ENCODE peak calls at places on chromosome 4, in six cellular contexts. One of them, this sample, is unnamed.

GRCh38 chr4:56658410-56659003 is 22.6 kb downstream of the HOPX start:
- DNase-seq in neuronal stem cell: no peak
- DNase-seq in IMR-90: no peak
- DNase-seq in trophoblast cell: no peak
- DNase-seq in mesenchymal stem cell: peak; percentile 52
- DNase-seq in H1: no peak
- DNase-seq in this sample: no peak

GRCh38 chr4:74682567-74683359 is 111.6 kb downstream of the BTC start:
- DNase-seq in neuronal stem cell: no peak
- DNase-seq in IMR-90: peak; percentile 95
- DNase-seq in trophoblast cell: peak; percentile 75
- DNase-seq in mesenchymal stem cell: peak; percentile 91
- DNase-seq in H1: no peak
- DNase-seq in this sample: peak; percentile 72

GRCh38 chr4:64729561-64729960 is 320.3 kb upstream of the TECRL start:
- DNase-seq in neuronal stem cell: no peak
- DNase-seq in IMR-90: no peak
- DNase-seq in trophoblast cell: no peak
- DNase-seq in mesenchymal stem cell: no peak
- DNase-seq in H1: no peak
- DNase-seq in this sample: no peak

GRCh38 chr4:85092536-85092935 is 126.0 kb upstream of the WDFY3 start:
- DNase-seq in neuronal stem cell: no peak
- DNase-seq in IMR-90: no peak
- DNase-seq in trophoblast cell: no peak
- DNase-seq in mesenchymal stem cell: no peak
- DNase-seq in H1: no peak
- DNase-seq in this sample: no peak

GRCh38 chr4:106588906-106589305 is 220.3 kb upstream of the GIMD1 start:
- DNase-seq in neuronal stem cell: no peak
- DNase-seq in IMR-90: no peak
- DNase-seq in trophoblast cell: no peak
- DNase-seq in mesenchymal stem cell: no peak
- DNase-seq in H1: no peak
- DNase-seq in this sample: no peak

GRCh38 chr4:99885063-99885664 is 9.1 kb downstream of the LAMTOR3 start:
- DNase-seq in neuronal stem cell: no peak
- DNase-seq in IMR-90: peak; percentile 38
- DNase-seq in trophoblast cell: no peak
- DNase-seq in mesenchymal stem cell: peak; percentile 62
- DNase-seq in H1: no peak
- DNase-seq in this sample: no peak

GRCh38 chr4:61041527-61041926 is 158.6 kb upstream of the ADGRL3 start:
- DNase-seq in neuronal stem cell: no peak
- DNase-seq in IMR-90: no peak
- DNase-seq in trophoblast cell: no peak
- DNase-seq in mesenchymal stem cell: no peak
- DNase-seq in H1: no peak
- DNase-seq in this sample: no peak

GRCh38 chr4:169160825-169161224 is 109.9 kb downstream of the SH3RF1 start:
- DNase-seq in neuronal stem cell: no peak
- DNase-seq in IMR-90: no peak
- DNase-seq in trophoblast cell: no peak
- DNase-seq in mesenchymal stem cell: peak; percentile 24
- DNase-seq in H1: no peak
- DNase-seq in this sample: no peak

GRCh38 chr4:86453044-86453501 is 93.2 kb upstream of the MAPK10 start:
- DNase-seq in neuronal stem cell: no peak
- DNase-seq in IMR-90: peak; percentile 70
- DNase-seq in trophoblast cell: no peak
- DNase-seq in mesenchymal stem cell: peak; percentile 33
- DNase-seq in H1: no peak
- DNase-seq in this sample: no peak

GRCh38 chr4:102808009-102808408 is 19.3 kb downstream of the UBE2D3 start:
- DNase-seq in neuronal stem cell: no peak
- DNase-seq in IMR-90: no peak
- DNase-seq in trophoblast cell: no peak
- DNase-seq in mesenchymal stem cell: no peak
- DNase-seq in H1: no peak
- DNase-seq in this sample: no peak

GRCh38 chr4:37540486-37540885 is 145.7 kb downstream of the RELL1 start:
- DNase-seq in neuronal stem cell: peak; percentile 33
- DNase-seq in IMR-90: no peak
- DNase-seq in trophoblast cell: no peak
- DNase-seq in mesenchymal stem cell: no peak
- DNase-seq in H1: no peak
- DNase-seq in this sample: no peak
- H4K91ac ChIP-seq in neuronal stem cell: no peak overlapping the region
- H4K91ac ChIP-seq in IMR-90: no peak overlapping the region
- H4K91ac ChIP-seq in trophoblast cell: no peak overlapping the region
- H4K91ac ChIP-seq in mesenchymal stem cell: no peak overlapping the region
- H4K91ac ChIP-seq in H1: no peak overlapping the region
- H4K91ac ChIP-seq in this sample: no peak overlapping the region

DNA sequence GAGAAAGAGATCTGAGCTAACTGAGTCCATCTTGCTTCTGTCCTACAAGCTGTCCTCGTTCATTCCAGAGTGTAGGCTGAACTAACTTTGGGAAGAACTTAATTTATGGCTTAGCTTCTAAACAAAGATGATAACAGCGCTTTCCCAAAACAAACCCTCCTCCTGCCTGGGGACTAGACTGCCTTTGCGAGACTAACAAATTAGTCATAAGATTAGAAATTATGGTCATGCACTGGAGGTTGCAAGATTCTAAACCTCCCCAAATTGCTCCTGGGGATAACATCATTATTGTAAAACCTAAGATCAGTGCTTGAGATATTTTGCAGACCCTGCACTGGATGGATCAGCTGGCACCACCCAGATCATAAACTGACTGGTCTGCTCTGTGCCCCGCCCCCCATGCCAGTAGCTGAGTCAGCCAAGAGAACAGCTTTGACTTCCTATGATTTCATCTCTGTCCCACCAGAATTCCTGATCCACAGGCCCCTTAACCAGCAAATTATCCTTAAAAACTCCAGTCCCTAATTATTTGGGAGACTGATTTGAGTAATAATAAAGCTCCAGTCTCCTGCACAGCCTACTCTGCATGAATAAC is 883.3 kb downstream of the TRIML1 start:
- DNase-seq in neuronal stem cell: no peak
- DNase-seq in IMR-90: peak; percentile 76
- DNase-seq in trophoblast cell: no peak
- DNase-seq in mesenchymal stem cell: peak; percentile 90
- DNase-seq in H1: no peak
- DNase-seq in this sample: no peak
- H4K91ac ChIP-seq in neuronal stem cell: no peak overlapping the region
- H4K91ac ChIP-seq in IMR-90: peak overlapping the region; percentile 1
- H4K91ac ChIP-seq in trophoblast cell: no peak overlapping the region
- H4K91ac ChIP-seq in mesenchymal stem cell: no peak overlapping the region
- H4K91ac ChIP-seq in H1: no peak overlapping the region
- H4K91ac ChIP-seq in this sample: no peak overlapping the region

GRCh38 chr4:10369517-10369916 is 87.7 kb downstream of the ZNF518B start:
- DNase-seq in neuronal stem cell: no peak
- DNase-seq in IMR-90: no peak
- DNase-seq in trophoblast cell: no peak
- DNase-seq in mesenchymal stem cell: no peak
- DNase-seq in H1: no peak
- DNase-seq in this sample: no peak
- H4K91ac ChIP-seq in neuronal stem cell: no peak overlapping the region
- H4K91ac ChIP-seq in IMR-90: no peak overlapping the region
- H4K91ac ChIP-seq in trophoblast cell: no peak overlapping the region
- H4K91ac ChIP-seq in mesenchymal stem cell: no peak overlapping the region
- H4K91ac ChIP-seq in H1: no peak overlapping the region
- H4K91ac ChIP-seq in this sample: no peak overlapping the region

GRCh38 chr4:5399790-5400421 is 308.5 kb downstream of the EVC2 start:
- DNase-seq in neuronal stem cell: peak; percentile 27
- DNase-seq in IMR-90: peak; percentile 38
- DNase-seq in trophoblast cell: peak; percentile 7
- DNase-seq in mesenchymal stem cell: peak; percentile 29
- DNase-seq in H1: no peak
- DNase-seq in this sample: peak; percentile 55
- H4K91ac ChIP-seq in neuronal stem cell: no peak overlapping the region
- H4K91ac ChIP-seq in IMR-90: no peak overlapping the region
- H4K91ac ChIP-seq in trophoblast cell: no peak overlapping the region
- H4K91ac ChIP-seq in mesenchymal stem cell: no peak overlapping the region
- H4K91ac ChIP-seq in H1: no peak overlapping the region
- H4K91ac ChIP-seq in this sample: no peak overlapping the region

DNA sequence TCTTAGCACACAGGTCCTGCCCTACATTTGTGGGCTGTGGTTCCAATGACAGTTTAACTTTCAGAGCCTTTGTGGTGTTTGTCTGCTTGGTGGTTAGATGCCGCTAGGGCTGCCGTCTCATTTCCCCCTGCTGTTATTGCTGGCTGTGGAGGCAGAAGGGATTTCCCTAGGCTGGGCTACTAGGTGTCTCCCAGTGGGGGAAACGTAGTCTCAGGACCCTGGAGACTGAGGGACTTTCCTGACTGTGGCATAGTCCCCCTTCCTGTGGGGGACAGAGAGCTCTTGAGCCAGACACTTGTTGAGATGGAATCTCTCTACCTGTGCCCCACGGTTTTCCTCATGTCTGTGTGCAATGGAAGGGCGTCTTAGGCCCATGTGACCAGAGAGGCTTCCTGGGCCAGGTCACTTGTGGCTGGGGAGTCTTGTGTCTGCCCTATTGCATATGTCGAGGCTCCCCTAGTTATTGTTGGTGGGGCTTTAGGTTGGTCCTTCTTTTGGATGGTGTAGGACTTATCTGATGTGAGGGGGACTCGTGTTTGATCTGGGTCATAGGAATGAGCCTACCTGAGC is 68.2 kb downstream of the ARHGAP10 start:
- DNase-seq in neuronal stem cell: no peak
- DNase-seq in IMR-90: no peak
- DNase-seq in trophoblast cell: no peak
- DNase-seq in mesenchymal stem cell: peak; percentile 66
- DNase-seq in H1: no peak
- DNase-seq in this sample: no peak
- H4K91ac ChIP-seq in neuronal stem cell: no peak overlapping the region
- H4K91ac ChIP-seq in IMR-90: no peak overlapping the region
- H4K91ac ChIP-seq in trophoblast cell: no peak overlapping the region
- H4K91ac ChIP-seq in mesenchymal stem cell: no peak overlapping the region
- H4K91ac ChIP-seq in H1: no peak overlapping the region
- H4K91ac ChIP-seq in this sample: no peak overlapping the region

DNA sequence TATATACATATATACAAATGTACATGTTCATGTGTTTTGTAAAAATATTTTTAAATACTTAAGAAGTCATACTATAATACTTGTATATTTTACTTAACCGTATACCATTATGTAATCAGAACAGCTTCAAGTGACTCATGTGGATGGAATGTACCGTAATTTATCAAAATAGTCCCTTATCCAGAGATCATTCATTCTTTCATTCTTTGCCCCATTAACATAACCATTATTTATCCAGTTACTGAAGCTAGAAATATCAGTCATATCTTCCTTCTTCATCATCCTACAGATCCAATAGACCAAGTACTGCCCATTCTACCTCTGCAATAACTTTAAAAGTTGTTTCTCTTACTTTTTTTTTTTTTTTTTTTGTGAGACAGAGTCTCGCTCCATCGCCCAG is 164.2 kb downstream of the MAB21L2 start:
- DNase-seq in neuronal stem cell: no peak
- DNase-seq in IMR-90: peak; percentile 65
- DNase-seq in trophoblast cell: no peak
- DNase-seq in mesenchymal stem cell: peak; percentile 16
- DNase-seq in H1: no peak
- DNase-seq in this sample: no peak
- H4K91ac ChIP-seq in neuronal stem cell: no peak overlapping the region
- H4K91ac ChIP-seq in IMR-90: no peak overlapping the region
- H4K91ac ChIP-seq in trophoblast cell: no peak overlapping the region
- H4K91ac ChIP-seq in mesenchymal stem cell: no peak overlapping the region
- H4K91ac ChIP-seq in H1: no peak overlapping the region
- H4K91ac ChIP-seq in this sample: no peak overlapping the region

GRCh38 chr4:108561086-108561485 is 59.3 kb upstream of the RPL34 start:
- DNase-seq in neuronal stem cell: no peak
- DNase-seq in IMR-90: no peak
- DNase-seq in trophoblast cell: no peak
- DNase-seq in mesenchymal stem cell: no peak
- DNase-seq in H1: no peak
- DNase-seq in this sample: no peak

GRCh38 chr4:108559911-108560310 is 60.5 kb upstream of the RPL34 start:
- DNase-seq in neuronal stem cell: no peak
- DNase-seq in IMR-90: no peak
- DNase-seq in trophoblast cell: no peak
- DNase-seq in mesenchymal stem cell: no peak
- DNase-seq in H1: no peak
- DNase-seq in this sample: no peak

GRCh38 chr4:108560624-108561023 is 59.8 kb upstream of the RPL34 start:
- DNase-seq in neuronal stem cell: no peak
- DNase-seq in IMR-90: no peak
- DNase-seq in trophoblast cell: no peak
- DNase-seq in mesenchymal stem cell: peak; percentile 22
- DNase-seq in H1: no peak
- DNase-seq in this sample: no peak

GRCh38 chr4:108556588-108557200 is 63.7 kb upstream of the RPL34 start:
- DNase-seq in neuronal stem cell: no peak
- DNase-seq in IMR-90: no peak
- DNase-seq in trophoblast cell: no peak
- DNase-seq in mesenchymal stem cell: no peak
- DNase-seq in H1: no peak
- DNase-seq in this sample: no peak

DNA sequence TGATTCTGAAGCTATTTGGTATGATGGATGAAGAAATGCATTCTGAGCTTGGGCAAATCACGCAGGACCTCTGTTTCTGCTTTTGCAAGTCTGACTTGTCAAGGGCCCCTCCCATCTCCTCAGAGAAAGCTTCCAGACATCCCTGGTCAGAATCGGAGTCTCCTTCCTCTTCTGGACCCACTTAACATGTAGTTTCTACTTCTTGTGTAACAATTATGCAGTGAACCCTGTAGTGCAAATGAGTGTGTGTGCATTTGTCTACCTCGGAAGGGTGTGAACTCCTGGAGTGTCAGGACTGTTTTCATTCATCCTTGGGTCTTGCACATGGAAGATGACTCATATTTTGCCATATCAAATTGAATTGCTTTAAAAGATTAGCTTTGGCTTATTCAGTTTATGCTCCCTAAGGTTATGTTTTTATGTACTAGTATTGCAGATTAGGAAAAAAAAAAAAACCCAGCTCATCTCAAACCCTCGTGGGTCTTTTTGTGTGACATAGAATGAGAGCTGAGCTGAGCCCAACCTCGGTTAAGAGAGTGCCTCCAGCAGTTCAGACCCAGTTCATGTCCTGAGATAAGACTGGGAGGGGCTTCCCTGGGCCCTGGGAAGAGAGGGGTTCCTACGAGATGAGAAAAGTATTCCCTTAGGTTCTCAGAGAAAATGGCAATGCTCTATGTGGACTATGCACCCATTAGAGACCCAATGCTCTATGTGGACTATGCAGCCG is 61.1 kb upstream of the RPL34 start:
- DNase-seq in neuronal stem cell: no peak
- DNase-seq in IMR-90: no peak
- DNase-seq in trophoblast cell: no peak
- DNase-seq in mesenchymal stem cell: peak; percentile 5
- DNase-seq in H1: no peak
- DNase-seq in this sample: no peak
- H4K91ac ChIP-seq in neuronal stem cell: no peak overlapping the region
- H4K91ac ChIP-seq in IMR-90: no peak overlapping the region
- H4K91ac ChIP-seq in trophoblast cell: no peak overlapping the region
- H4K91ac ChIP-seq in mesenchymal stem cell: no peak overlapping the region
- H4K91ac ChIP-seq in H1: no peak overlapping the region
- H4K91ac ChIP-seq in this sample: no peak overlapping the region

GRCh38 chr4:122625156-122625555 is 4.3 kb upstream of the IL21 start:
- DNase-seq in neuronal stem cell: no peak
- DNase-seq in IMR-90: peak; percentile 30
- DNase-seq in trophoblast cell: no peak
- DNase-seq in mesenchymal stem cell: no peak
- DNase-seq in H1: no peak
- DNase-seq in this sample: no peak
- H4K91ac ChIP-seq in neuronal stem cell: no peak overlapping the region
- H4K91ac ChIP-seq in IMR-90: no peak overlapping the region
- H4K91ac ChIP-seq in trophoblast cell: no peak overlapping the region
- H4K91ac ChIP-seq in mesenchymal stem cell: no peak overlapping the region
- H4K91ac ChIP-seq in H1: no peak overlapping the region
- H4K91ac ChIP-seq in this sample: no peak overlapping the region